ENCODE peak calls at places on chromosomes 5 and 9, in nine cellular contexts. One of them, this sample, is unnamed.

GRCh38 chr5:38500861-38501260 is 55.6 kb downstream of the LIFR start:
- DNase-seq in amygdala: no peak
- DNase-seq in endodermal cell: peak; percentile 53
- DNase-seq in Right ventricle myocardium superior: no peak
- DNase-seq in T-helper 9 cell: no peak
- DNase-seq in lower lobe of right lung: no peak
- DNase-seq in CD8-positive, alpha-beta memory T cell: no peak
- DNase-seq in stimulated activated CD4-positive, alpha-beta T cell treated with anti-CD3 and anti-CD28 coated beads, TNF-alpha, amount 100 ng/mL, for 1 hour: no peak
- DNase-seq in endothelial cell: no peak
- DNase-seq in this sample: no peak

GRCh38 chr9:127910613-127911205 is 6.1 kb downstream of the ST6GALNAC4 start:
- DNase-seq in T-helper 9 cell: no peak
- DNase-seq in stimulated activated CD4-positive, alpha-beta T cell treated with anti-CD3 and anti-CD28 coated beads, TNF-alpha, amount 100 ng/mL, for 1 hour: no peak
- DNase-seq in Right ventricle myocardium superior: no peak
- DNase-seq in amygdala: no peak
- DNase-seq in lower lobe of right lung: no peak
- DNase-seq in CD8-positive, alpha-beta memory T cell: no peak
- DNase-seq in endodermal cell: no peak
- DNase-seq in endothelial cell: no peak
- DNase-seq in this sample: no peak

GRCh38 chr9:19486803-19487202 is 78.0 kb downstream of the ACER2 start:
- DNase-seq in T-helper 9 cell: no peak
- DNase-seq in endodermal cell: no peak
- DNase-seq in endothelial cell: no peak
- DNase-seq in Right ventricle myocardium superior: no peak
- DNase-seq in lower lobe of right lung: no peak
- DNase-seq in CD8-positive, alpha-beta memory T cell: no peak
- DNase-seq in stimulated activated CD4-positive, alpha-beta T cell treated with anti-CD3 and anti-CD28 coated beads, TNF-alpha, amount 100 ng/mL, for 1 hour: no peak
- DNase-seq in amygdala: no peak
- DNase-seq in this sample: no peak

GRCh38 chr5:74127377-74128338 is 501.7 kb downstream of the ARHGEF28 start:
- DNase-seq in lower lobe of right lung: no peak
- DNase-seq in stimulated activated CD4-positive, alpha-beta T cell treated with anti-CD3 and anti-CD28 coated beads, TNF-alpha, amount 100 ng/mL, for 1 hour: no peak
- DNase-seq in Right ventricle myocardium superior: no peak
- DNase-seq in amygdala: no peak
- DNase-seq in endodermal cell: peak; percentile 56
- DNase-seq in T-helper 9 cell: no peak
- DNase-seq in endothelial cell: peak; percentile 69
- DNase-seq in CD8-positive, alpha-beta memory T cell: no peak
- DNase-seq in this sample: no peak

GRCh38 chr9:75033789-75034473 is 5.8 kb upstream of the CARNMT1 start:
- DNase-seq in T-helper 9 cell: no peak
- DNase-seq in endothelial cell: no peak
- DNase-seq in amygdala: no peak
- DNase-seq in lower lobe of right lung: no peak
- DNase-seq in CD8-positive, alpha-beta memory T cell: no peak
- DNase-seq in endodermal cell: no peak
- DNase-seq in stimulated activated CD4-positive, alpha-beta T cell treated with anti-CD3 and anti-CD28 coated beads, TNF-alpha, amount 100 ng/mL, for 1 hour: no peak
- DNase-seq in Right ventricle myocardium superior: no peak
- DNase-seq in this sample: no peak

GRCh38 chr5:124742983-124743533 is 3.4 kb downstream of the ZNF608 start:
- DNase-seq in CD8-positive, alpha-beta memory T cell: no peak
- DNase-seq in endodermal cell: no peak
- DNase-seq in T-helper 9 cell: no peak
- DNase-seq in Right ventricle myocardium superior: no peak
- DNase-seq in amygdala: no peak
- DNase-seq in endothelial cell: no peak
- DNase-seq in lower lobe of right lung: no peak
- DNase-seq in stimulated activated CD4-positive, alpha-beta T cell treated with anti-CD3 and anti-CD28 coated beads, TNF-alpha, amount 100 ng/mL, for 1 hour: no peak
- DNase-seq in this sample: no peak

GRCh38 chr9:120926397-120926928 is at the start of gene TRAF1:
- DNase-seq in CD8-positive, alpha-beta memory T cell: no peak
- DNase-seq in endothelial cell: no peak
- DNase-seq in stimulated activated CD4-positive, alpha-beta T cell treated with anti-CD3 and anti-CD28 coated beads, TNF-alpha, amount 100 ng/mL, for 1 hour: no peak
- DNase-seq in lower lobe of right lung: no peak
- DNase-seq in amygdala: no peak
- DNase-seq in endodermal cell: no peak
- DNase-seq in T-helper 9 cell: peak; percentile 25
- DNase-seq in Right ventricle myocardium superior: no peak
- DNase-seq in this sample: no peak

GRCh38 chr5:163104496-163104895 is 332.9 kb upstream of the CCNG1 start:
- DNase-seq in stimulated activated CD4-positive, alpha-beta T cell treated with anti-CD3 and anti-CD28 coated beads, TNF-alpha, amount 100 ng/mL, for 1 hour: no peak
- DNase-seq in Right ventricle myocardium superior: no peak
- DNase-seq in lower lobe of right lung: no peak
- DNase-seq in endothelial cell: peak; percentile 44
- DNase-seq in endodermal cell: peak; percentile 83
- DNase-seq in CD8-positive, alpha-beta memory T cell: no peak
- DNase-seq in T-helper 9 cell: no peak
- DNase-seq in amygdala: no peak
- DNase-seq in this sample: no peak

GRCh38 chr9:127181595-127182190 is 59.3 kb upstream of the ANGPTL2 start:
- DNase-seq in amygdala: no peak
- DNase-seq in lower lobe of right lung: no peak
- DNase-seq in stimulated activated CD4-positive, alpha-beta T cell treated with anti-CD3 and anti-CD28 coated beads, TNF-alpha, amount 100 ng/mL, for 1 hour: no peak
- DNase-seq in endothelial cell: no peak
- DNase-seq in T-helper 9 cell: no peak
- DNase-seq in endodermal cell: peak; percentile 28
- DNase-seq in Right ventricle myocardium superior: no peak
- DNase-seq in CD8-positive, alpha-beta memory T cell: no peak
- DNase-seq in this sample: peak; percentile 83

GRCh38 chr9:18002718-18003438 is 424.0 kb downstream of the SH3GL2 start:
- DNase-seq in endodermal cell: no peak
- DNase-seq in stimulated activated CD4-positive, alpha-beta T cell treated with anti-CD3 and anti-CD28 coated beads, TNF-alpha, amount 100 ng/mL, for 1 hour: no peak
- DNase-seq in T-helper 9 cell: no peak
- DNase-seq in endothelial cell: no peak
- DNase-seq in amygdala: no peak
- DNase-seq in Right ventricle myocardium superior: no peak
- DNase-seq in CD8-positive, alpha-beta memory T cell: no peak
- DNase-seq in lower lobe of right lung: no peak
- DNase-seq in this sample: no peak

GRCh38 chr5:18752317-18752716 is 1118.1 kb downstream of the TAF11L14 start:
- DNase-seq in endothelial cell: no peak
- DNase-seq in T-helper 9 cell: no peak
- DNase-seq in stimulated activated CD4-positive, alpha-beta T cell treated with anti-CD3 and anti-CD28 coated beads, TNF-alpha, amount 100 ng/mL, for 1 hour: no peak
- DNase-seq in lower lobe of right lung: no peak
- DNase-seq in endodermal cell: no peak
- DNase-seq in CD8-positive, alpha-beta memory T cell: no peak
- DNase-seq in amygdala: no peak
- DNase-seq in Right ventricle myocardium superior: no peak
- DNase-seq in this sample: no peak